ENCODE peak calls at places on chromosome 6, in seven cellular contexts. One of them, this sample, is unnamed.

GRCh38 chr6:142357879-142358278 is 56.1 kb downstream of the ADGRG6 start:
- DNase-seq in CD4-positive, CD25-positive, alpha-beta regulatory T cell: no peak
- DNase-seq in NCI-H2029: no peak
- DNase-seq in epithelial cell of esophagus: no peak
- DNase-seq in AML-193: no peak
- DNase-seq in stimulated activated CD4-positive, alpha-beta T cell treated with anti-CD3 and anti-CD28 coated beads, Interleukin-12 subunit alpha, Interleukin-12 subunit beta, amount 100 ng/mL, for 4 hours: no peak
- DNase-seq in ovary: no peak
- DNase-seq in this sample: no peak

GRCh38 chr6:165573671-165574070 is 89.4 kb downstream of the PDE10A start:
- DNase-seq in CD4-positive, CD25-positive, alpha-beta regulatory T cell: no peak
- DNase-seq in NCI-H2029: peak
- DNase-seq in epithelial cell of esophagus: no peak
- DNase-seq in AML-193: no peak
- DNase-seq in stimulated activated CD4-positive, alpha-beta T cell treated with anti-CD3 and anti-CD28 coated beads, Interleukin-12 subunit alpha, Interleukin-12 subunit beta, amount 100 ng/mL, for 4 hours: no peak
- DNase-seq in ovary: peak
- DNase-seq in this sample: peak

GRCh38 chr6:4316867-4317400 is 181.6 kb upstream of the ECI2 start:
- DNase-seq in CD4-positive, CD25-positive, alpha-beta regulatory T cell: no peak
- DNase-seq in NCI-H2029: peak
- DNase-seq in epithelial cell of esophagus: peak
- DNase-seq in AML-193: peak
- DNase-seq in stimulated activated CD4-positive, alpha-beta T cell treated with anti-CD3 and anti-CD28 coated beads, Interleukin-12 subunit alpha, Interleukin-12 subunit beta, amount 100 ng/mL, for 4 hours: no peak
- DNase-seq in ovary: no peak
- DNase-seq in this sample: peak

GRCh38 chr6:36623547-36624459 is 29.6 kb downstream of the SRSF3 start:
- DNase-seq in CD4-positive, CD25-positive, alpha-beta regulatory T cell: peak
- DNase-seq in NCI-H2029: peak
- DNase-seq in epithelial cell of esophagus: peak
- DNase-seq in AML-193: peak
- DNase-seq in stimulated activated CD4-positive, alpha-beta T cell treated with anti-CD3 and anti-CD28 coated beads, Interleukin-12 subunit alpha, Interleukin-12 subunit beta, amount 100 ng/mL, for 4 hours: peak
- DNase-seq in ovary: peak
- DNase-seq in this sample: peak

GRCh38 chr6:135568366-135568765 is 70.8 kb upstream of the AHI1 start:
- DNase-seq in CD4-positive, CD25-positive, alpha-beta regulatory T cell: peak
- DNase-seq in NCI-H2029: no peak
- DNase-seq in epithelial cell of esophagus: no peak
- DNase-seq in AML-193: no peak
- DNase-seq in stimulated activated CD4-positive, alpha-beta T cell treated with anti-CD3 and anti-CD28 coated beads, Interleukin-12 subunit alpha, Interleukin-12 subunit beta, amount 100 ng/mL, for 4 hours: no peak
- DNase-seq in ovary: peak
- DNase-seq in this sample: no peak

GRCh38 chr6:110329729-110330436 is 28.3 kb downstream of the METTL24 start:
- DNase-seq in CD4-positive, CD25-positive, alpha-beta regulatory T cell: no peak
- DNase-seq in NCI-H2029: no peak
- DNase-seq in epithelial cell of esophagus: no peak
- DNase-seq in AML-193: no peak
- DNase-seq in stimulated activated CD4-positive, alpha-beta T cell treated with anti-CD3 and anti-CD28 coated beads, Interleukin-12 subunit alpha, Interleukin-12 subunit beta, amount 100 ng/mL, for 4 hours: no peak
- DNase-seq in ovary: peak
- DNase-seq in this sample: no peak

GRCh38 chr6:129605095-129605494 is 104.9 kb downstream of the ARHGAP18 start:
- DNase-seq in CD4-positive, CD25-positive, alpha-beta regulatory T cell: no peak
- DNase-seq in NCI-H2029: no peak
- DNase-seq in epithelial cell of esophagus: no peak
- DNase-seq in AML-193: no peak
- DNase-seq in stimulated activated CD4-positive, alpha-beta T cell treated with anti-CD3 and anti-CD28 coated beads, Interleukin-12 subunit alpha, Interleukin-12 subunit beta, amount 100 ng/mL, for 4 hours: no peak
- DNase-seq in ovary: no peak
- DNase-seq in this sample: no peak

GRCh38 chr6:105993769-105994521 is 92.2 kb upstream of the PRDM1 start:
- DNase-seq in CD4-positive, CD25-positive, alpha-beta regulatory T cell: peak
- DNase-seq in NCI-H2029: no peak
- DNase-seq in epithelial cell of esophagus: peak
- DNase-seq in AML-193: no peak
- DNase-seq in stimulated activated CD4-positive, alpha-beta T cell treated with anti-CD3 and anti-CD28 coated beads, Interleukin-12 subunit alpha, Interleukin-12 subunit beta, amount 100 ng/mL, for 4 hours: peak
- DNase-seq in ovary: peak
- DNase-seq in this sample: peak

GRCh38 chr6:168956141-168956838 is 297.4 kb downstream of the THBS2 start:
- DNase-seq in CD4-positive, CD25-positive, alpha-beta regulatory T cell: no peak
- DNase-seq in NCI-H2029: no peak
- DNase-seq in epithelial cell of esophagus: peak
- DNase-seq in AML-193: no peak
- DNase-seq in stimulated activated CD4-positive, alpha-beta T cell treated with anti-CD3 and anti-CD28 coated beads, Interleukin-12 subunit alpha, Interleukin-12 subunit beta, amount 100 ng/mL, for 4 hours: no peak
- DNase-seq in ovary: no peak
- DNase-seq in this sample: no peak

GRCh38 chr6:157151989-157152388 is 171.3 kb downstream of the TMEM242 start:
- DNase-seq in CD4-positive, CD25-positive, alpha-beta regulatory T cell: no peak
- DNase-seq in NCI-H2029: no peak
- DNase-seq in epithelial cell of esophagus: no peak
- DNase-seq in AML-193: no peak
- DNase-seq in stimulated activated CD4-positive, alpha-beta T cell treated with anti-CD3 and anti-CD28 coated beads, Interleukin-12 subunit alpha, Interleukin-12 subunit beta, amount 100 ng/mL, for 4 hours: no peak
- DNase-seq in ovary: no peak
- DNase-seq in this sample: no peak

GRCh38 chr6:10695086-10695657 is 400 bp downstream of the PAK1IP1 start:
- DNase-seq in CD4-positive, CD25-positive, alpha-beta regulatory T cell: no peak
- DNase-seq in NCI-H2029: peak
- DNase-seq in epithelial cell of esophagus: peak
- DNase-seq in AML-193: no peak
- DNase-seq in stimulated activated CD4-positive, alpha-beta T cell treated with anti-CD3 and anti-CD28 coated beads, Interleukin-12 subunit alpha, Interleukin-12 subunit beta, amount 100 ng/mL, for 4 hours: no peak
- DNase-seq in ovary: no peak
- DNase-seq in this sample: no peak

GRCh38 chr6:46352541-46353267 is 138.5 kb downstream of the RCAN2 start:
- DNase-seq in CD4-positive, CD25-positive, alpha-beta regulatory T cell: no peak
- DNase-seq in NCI-H2029: no peak
- DNase-seq in epithelial cell of esophagus: no peak
- DNase-seq in AML-193: no peak
- DNase-seq in stimulated activated CD4-positive, alpha-beta T cell treated with anti-CD3 and anti-CD28 coated beads, Interleukin-12 subunit alpha, Interleukin-12 subunit beta, amount 100 ng/mL, for 4 hours: no peak
- DNase-seq in ovary: no peak
- DNase-seq in this sample: no peak

GRCh38 chr6:85069577-85069976 is 305.2 kb upstream of the TBX18 start:
- DNase-seq in CD4-positive, CD25-positive, alpha-beta regulatory T cell: no peak
- DNase-seq in NCI-H2029: no peak
- DNase-seq in epithelial cell of esophagus: no peak
- DNase-seq in AML-193: no peak
- DNase-seq in stimulated activated CD4-positive, alpha-beta T cell treated with anti-CD3 and anti-CD28 coated beads, Interleukin-12 subunit alpha, Interleukin-12 subunit beta, amount 100 ng/mL, for 4 hours: no peak
- DNase-seq in ovary: no peak
- DNase-seq in this sample: no peak

GRCh38 chr6:143140767-143141166 is 80.1 kb downstream of the AIG1 start:
- DNase-seq in CD4-positive, CD25-positive, alpha-beta regulatory T cell: no peak
- DNase-seq in NCI-H2029: no peak
- DNase-seq in epithelial cell of esophagus: no peak
- DNase-seq in AML-193: no peak
- DNase-seq in stimulated activated CD4-positive, alpha-beta T cell treated with anti-CD3 and anti-CD28 coated beads, Interleukin-12 subunit alpha, Interleukin-12 subunit beta, amount 100 ng/mL, for 4 hours: no peak
- DNase-seq in ovary: no peak
- DNase-seq in this sample: no peak

GRCh38 chr6:112879920-112880413 is 532.8 kb downstream of the RFPL4B start:
- DNase-seq in CD4-positive, CD25-positive, alpha-beta regulatory T cell: no peak
- DNase-seq in NCI-H2029: no peak
- DNase-seq in epithelial cell of esophagus: peak
- DNase-seq in AML-193: no peak
- DNase-seq in stimulated activated CD4-positive, alpha-beta T cell treated with anti-CD3 and anti-CD28 coated beads, Interleukin-12 subunit alpha, Interleukin-12 subunit beta, amount 100 ng/mL, for 4 hours: no peak
- DNase-seq in ovary: no peak
- DNase-seq in this sample: peak